ENCODE peak calls at places on chromosomes 3 and 15, in five cellular contexts. One of them, this sample, is unnamed.

GRCh38 chr3:159637895-159638542 is 350.6 kb upstream of the IL12A start:
- DNase-seq in A549: peak; percentile 60
- DNase-seq in testis: no peak
- DNase-seq in coronary artery: no peak
- DNase-seq in GM23248: peak; percentile 63
- DNase-seq in this sample: peak; percentile 86

GRCh38 chr3:11430207-11430606 is 158.0 kb downstream of the ATG7 start:
- DNase-seq in testis: no peak
- DNase-seq in coronary artery: no peak
- DNase-seq in A549: no peak
- DNase-seq in GM23248: no peak
- DNase-seq in this sample: no peak

GRCh38 chr15:29888651-29889050 is 66.4 kb upstream of the TJP1 start:
- DNase-seq in A549: peak; percentile 14
- DNase-seq in testis: no peak
- DNase-seq in GM23248: peak; percentile 48
- DNase-seq in coronary artery: no peak
- DNase-seq in this sample: no peak

GRCh38 chr3:5160926-5161858 is 26.3 kb upstream of the EDEM1 start:
- DNase-seq in GM23248: peak; percentile 28
- DNase-seq in testis: no peak
- DNase-seq in coronary artery: no peak
- DNase-seq in A549: no peak
- DNase-seq in this sample: peak; percentile 62

GRCh38 chr3:155149494-155149893 is 69.4 kb downstream of the MME start:
- DNase-seq in A549: no peak
- DNase-seq in GM23248: no peak
- DNase-seq in coronary artery: no peak
- DNase-seq in testis: no peak
- DNase-seq in this sample: no peak

GRCh38 chr3:4807381-4808280 is 171.6 kb upstream of the BHLHE40 start:
- DNase-seq in A549: no peak
- DNase-seq in testis: no peak
- DNase-seq in GM23248: no peak
- DNase-seq in coronary artery: peak; percentile 84
- DNase-seq in this sample: no peak

GRCh38 chr3:34534013-34534412 is 735.6 kb downstream of the PDCD6IP start:
- DNase-seq in testis: no peak
- DNase-seq in GM23248: no peak
- DNase-seq in A549: no peak
- DNase-seq in coronary artery: no peak
- DNase-seq in this sample: no peak

GRCh38 chr3:13280122-13280790 is 139.9 kb downstream of the NUP210 start:
- DNase-seq in GM23248: no peak
- DNase-seq in coronary artery: no peak
- DNase-seq in A549: no peak
- DNase-seq in testis: no peak
- DNase-seq in this sample: no peak

GRCh38 chr3:84567796-84568195 is 391.0 kb upstream of the CADM2 start:
- DNase-seq in GM23248: no peak
- DNase-seq in testis: no peak
- DNase-seq in A549: no peak
- DNase-seq in coronary artery: no peak
- DNase-seq in this sample: no peak

GRCh38 chr3:61371123-61371522 is 119.9 kb upstream of the FHIT start:
- DNase-seq in testis: peak; percentile 36
- DNase-seq in GM23248: no peak
- DNase-seq in coronary artery: no peak
- DNase-seq in A549: peak; percentile 12
- DNase-seq in this sample: peak; percentile 27

GRCh38 chr3:194139085-194139976 is 3.4 kb downstream of the HES1 start:
- DNase-seq in coronary artery: no peak
- DNase-seq in testis: peak; percentile 69
- DNase-seq in A549: peak; percentile 69
- DNase-seq in GM23248: peak; percentile 88
- DNase-seq in this sample: peak; percentile 83

GRCh38 chr3:123281929-123282328 is 80.2 kb downstream of the SEC22A start:
- DNase-seq in coronary artery: no peak
- DNase-seq in A549: no peak
- DNase-seq in GM23248: no peak
- DNase-seq in testis: no peak
- DNase-seq in this sample: no peak
- H3K27ac ChIP-seq in coronary artery: no peak overlapping the region
- H3K27ac ChIP-seq in A549: no peak overlapping the region
- H3K27ac ChIP-seq in GM23248: no peak overlapping the region
- H3K27ac ChIP-seq in testis: no peak overlapping the region
- H3K27ac ChIP-seq in this sample: no peak overlapping the region

DNA sequence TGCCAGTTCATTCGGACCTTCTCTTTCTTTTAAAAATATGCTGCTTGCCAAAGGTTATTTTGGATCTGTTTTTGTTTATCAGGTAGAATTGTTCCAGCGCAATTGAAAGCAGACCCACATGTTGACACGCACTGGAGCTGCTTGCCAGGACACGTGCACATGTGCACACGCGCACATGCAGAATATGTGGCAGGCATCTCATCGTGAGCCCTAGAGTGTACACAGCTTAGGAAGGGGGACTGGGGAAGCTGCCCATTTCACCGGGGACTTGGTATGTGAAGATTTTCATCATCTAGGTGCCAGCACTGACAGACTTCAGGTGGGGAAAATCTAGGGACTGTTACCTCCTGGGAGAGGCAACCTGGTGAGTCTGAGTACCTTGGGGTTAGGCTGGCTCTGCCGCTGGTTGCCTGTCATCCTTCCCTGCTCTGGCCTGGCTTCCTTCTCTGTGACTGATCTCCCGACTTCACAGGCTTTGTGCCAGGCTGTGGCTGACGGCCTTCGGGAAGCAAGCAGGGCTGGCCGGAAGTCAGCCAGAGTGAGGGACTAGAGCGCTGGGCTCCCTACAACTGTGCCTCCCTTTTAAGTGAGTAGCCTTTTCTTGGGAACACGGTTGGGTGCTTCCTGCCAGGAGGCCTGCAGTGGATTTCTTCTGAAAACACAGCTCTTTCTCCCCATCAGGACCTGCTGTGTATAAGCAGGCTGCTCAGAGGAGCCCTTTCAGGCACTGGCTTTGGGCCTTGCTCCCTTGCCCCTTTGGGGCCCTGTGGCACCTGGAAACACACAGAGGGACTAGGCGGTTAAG is 129.3 kb downstream of the EEFSEC start:
- DNase-seq in testis: peak; percentile 63
- DNase-seq in coronary artery: peak; percentile 74
- DNase-seq in A549: no peak
- DNase-seq in GM23248: peak; percentile 82
- DNase-seq in this sample: no peak
- H3K27ac ChIP-seq in testis: no peak overlapping the region
- H3K27ac ChIP-seq in coronary artery: peak overlapping the region; percentile 39
- H3K27ac ChIP-seq in A549: no peak overlapping the region
- H3K27ac ChIP-seq in GM23248: peak overlapping the region; percentile 3
- H3K27ac ChIP-seq in this sample: no peak overlapping the region

GRCh38 chr15:99096894-99097426 is 7.9 kb upstream of the SYNM start:
- DNase-seq in testis: no peak
- DNase-seq in A549: no peak
- DNase-seq in GM23248: no peak
- DNase-seq in coronary artery: no peak
- DNase-seq in this sample: peak; percentile 7
- H3K27ac ChIP-seq in testis: no peak overlapping the region
- H3K27ac ChIP-seq in A549: no peak overlapping the region
- H3K27ac ChIP-seq in GM23248: no peak overlapping the region
- H3K27ac ChIP-seq in coronary artery: no peak overlapping the region
- H3K27ac ChIP-seq in this sample: no peak overlapping the region

GRCh38 chr3:77150028-77150427 is 110.1 kb downstream of the ROBO2 start:
- DNase-seq in GM23248: no peak
- DNase-seq in A549: no peak
- DNase-seq in testis: no peak
- DNase-seq in coronary artery: no peak
- DNase-seq in this sample: no peak
- H3K27ac ChIP-seq in GM23248: no peak overlapping the region
- H3K27ac ChIP-seq in A549: no peak overlapping the region
- H3K27ac ChIP-seq in testis: no peak overlapping the region
- H3K27ac ChIP-seq in coronary artery: no peak overlapping the region
- H3K27ac ChIP-seq in this sample: no peak overlapping the region

GRCh38 chr3:66444146-66444644 is 56.6 kb downstream of the LRIG1 start:
- DNase-seq in A549: no peak
- DNase-seq in coronary artery: no peak
- DNase-seq in testis: no peak
- DNase-seq in GM23248: no peak
- DNase-seq in this sample: no peak

GRCh38 chr3:66441124-66441523 is 59.7 kb downstream of the LRIG1 start:
- DNase-seq in A549: no peak
- DNase-seq in GM23248: peak; percentile 71
- DNase-seq in coronary artery: no peak
- DNase-seq in testis: no peak
- DNase-seq in this sample: peak; percentile 34

GRCh38 chr3:66441692-66442091 is 59.1 kb downstream of the LRIG1 start:
- DNase-seq in GM23248: no peak
- DNase-seq in coronary artery: no peak
- DNase-seq in A549: no peak
- DNase-seq in testis: no peak
- DNase-seq in this sample: no peak

GRCh38 chr3:66443404-66443803 is 57.4 kb downstream of the LRIG1 start:
- DNase-seq in A549: no peak
- DNase-seq in GM23248: no peak
- DNase-seq in testis: no peak
- DNase-seq in coronary artery: no peak
- DNase-seq in this sample: no peak

GRCh38 chr3:66442254-66443249 is 58.3 kb downstream of the LRIG1 start:
- DNase-seq in coronary artery: no peak
- DNase-seq in GM23248: peak; percentile 86
- DNase-seq in A549: no peak
- DNase-seq in testis: peak; percentile 61
- DNase-seq in this sample: peak; percentile 30
- H3K27ac ChIP-seq in coronary artery: peak overlapping the region; percentile 73
- H3K27ac ChIP-seq in GM23248: peak overlapping the region; percentile 78
- H3K27ac ChIP-seq in A549: no peak overlapping the region
- H3K27ac ChIP-seq in testis: peak overlapping the region; percentile 45
- H3K27ac ChIP-seq in this sample: no peak overlapping the region

GRCh38 chr3:66823532-66823931 is 174.6 kb upstream of the KBTBD8 start:
- DNase-seq in testis: no peak
- DNase-seq in coronary artery: no peak
- DNase-seq in A549: no peak
- DNase-seq in GM23248: no peak
- DNase-seq in this sample: no peak
- H3K27ac ChIP-seq in testis: no peak overlapping the region
- H3K27ac ChIP-seq in coronary artery: no peak overlapping the region
- H3K27ac ChIP-seq in A549: no peak overlapping the region
- H3K27ac ChIP-seq in GM23248: no peak overlapping the region
- H3K27ac ChIP-seq in this sample: no peak overlapping the region

GRCh38 chr15:64351265-64351664 is 4.7 kb downstream of the CSNK1G1 start:
- DNase-seq in GM23248: peak; percentile 67
- DNase-seq in coronary artery: no peak
- DNase-seq in A549: no peak
- DNase-seq in testis: no peak
- DNase-seq in this sample: peak; percentile 25

GRCh38 chr15:64355559-64356442 is at the start of gene CSNK1G1:
- DNase-seq in GM23248: peak; percentile 99
- DNase-seq in A549: peak; percentile 98
- DNase-seq in testis: peak; percentile 98
- DNase-seq in coronary artery: peak; percentile 96
- DNase-seq in this sample: peak; percentile 93

GRCh38 chr15:64349375-64349774 is 6.6 kb downstream of the CSNK1G1 start:
- DNase-seq in A549: no peak
- DNase-seq in GM23248: no peak
- DNase-seq in testis: no peak
- DNase-seq in coronary artery: no peak
- DNase-seq in this sample: no peak

GRCh38 chr15:64356443-64357040 is 569 bp upstream of the CSNK1G1 start:
- DNase-seq in testis: no peak
- DNase-seq in A549: peak; percentile 90
- DNase-seq in GM23248: peak; percentile 95
- DNase-seq in coronary artery: no peak
- DNase-seq in this sample: peak; percentile 61

DNA sequence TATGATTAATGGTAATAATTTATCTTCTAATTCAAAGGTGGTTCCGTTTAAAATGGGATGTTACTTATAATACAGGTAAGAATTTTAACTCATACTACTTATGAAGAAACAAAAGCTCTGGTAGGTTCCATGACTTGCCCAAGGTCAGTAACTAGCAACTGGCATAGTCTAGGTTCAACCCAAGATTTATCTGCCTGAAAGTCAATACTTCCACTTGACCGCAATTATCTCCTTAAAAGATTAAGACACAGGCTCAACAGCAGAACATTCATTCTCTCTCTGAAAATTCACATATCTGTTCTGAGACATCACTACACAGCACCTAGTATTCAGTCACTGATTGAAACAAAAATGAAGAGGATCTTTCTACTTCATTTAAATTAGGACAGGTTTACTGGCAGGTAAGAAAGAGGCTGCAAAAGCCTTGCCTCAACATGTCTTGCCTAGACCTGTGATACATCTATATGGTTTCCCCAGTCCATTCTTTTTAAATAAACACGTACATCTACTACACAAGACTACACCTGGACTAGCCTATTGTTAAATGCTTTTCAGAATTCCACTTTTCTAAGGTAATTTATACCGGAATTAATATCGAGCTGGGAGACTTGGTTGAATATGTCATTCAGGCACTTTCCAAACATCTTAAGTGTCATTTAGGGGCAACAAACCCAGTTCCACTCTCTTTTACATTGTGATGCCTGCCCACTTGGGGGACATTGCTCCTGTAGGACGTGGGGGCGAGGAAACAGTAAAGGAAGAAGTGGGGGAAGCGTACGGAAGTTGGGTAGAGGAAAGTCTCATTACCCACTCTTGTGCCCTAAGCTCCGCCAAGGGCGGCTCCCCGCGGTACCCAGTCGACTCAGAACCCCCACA is 1.1 kb downstream of the CSNK1G1 start:
- DNase-seq in testis: peak; percentile 28
- DNase-seq in coronary artery: no peak
- DNase-seq in A549: no peak
- DNase-seq in GM23248: peak; percentile 53
- DNase-seq in this sample: no peak
- H3K27ac ChIP-seq in testis: peak overlapping the region; percentile 88
- H3K27ac ChIP-seq in coronary artery: peak overlapping the region; percentile 87
- H3K27ac ChIP-seq in A549: peak overlapping the region; percentile 94
- H3K27ac ChIP-seq in GM23248: peak overlapping the region; percentile 82
- H3K27ac ChIP-seq in this sample: peak overlapping the region; percentile 50

GRCh38 chr15:68365140-68365745 is 66.7 kb downstream of the ITGA11 start:
- DNase-seq in GM23248: no peak
- DNase-seq in A549: no peak
- DNase-seq in coronary artery: no peak
- DNase-seq in testis: peak; percentile 37
- DNase-seq in this sample: no peak
- H3K27ac ChIP-seq in GM23248: no peak overlapping the region
- H3K27ac ChIP-seq in A549: peak overlapping the region; percentile 47
- H3K27ac ChIP-seq in coronary artery: peak overlapping the region; percentile 93
- H3K27ac ChIP-seq in testis: peak overlapping the region; percentile 78
- H3K27ac ChIP-seq in this sample: no peak overlapping the region

This sample was measured in PC-3.